ENCODE peak calls at places on chromosomes 11 and 22, in five cellular contexts. Z, T, X, N and U are unnamed samples.

GRCh38 chr11:32297629-32298028 is 137.7 kb downstream of the WT1 start:
- DNase-seq in T (no peak), Z (peak), N (no peak), X (no peak), U (no peak)

GRCh38 chr11:2651826-2652237 is 48.0 kb downstream of the KCNQ1OT1 start:
- DNase-seq in X (no peak), T (no peak), N (no peak), Z (peak), U (no peak)

GRCh38 chr11:14927146-14927545 is 35.1 kb upstream of the CYP2R1 start:
- DNase-seq in X (no peak), T (no peak), Z (no peak), N (no peak), U (no peak)

GRCh38 chr11:64367931-64368672 is 9.1 kb downstream of the RPS6KA4 start:
- DNase-seq in N (no peak), Z (no peak), X (no peak), T (no peak), U (no peak)

GRCh38 chr11:67519726-67520125 is 3.5 kb downstream of the CABP2 start:
- DNase-seq in T (no peak), X (no peak), N (no peak), Z (no peak), U (no peak)

GRCh38 chr11:113014731-113015455 is 53.7 kb downstream of the NCAM1 start:
- DNase-seq in Z (peak), T (no peak), X (no peak), N (no peak), U (no peak)

GRCh38 chr22:25689631-25690030 is 52.4 kb upstream of the MYO18B start:
- DNase-seq in T (no peak), X (no peak), N (no peak), Z (no peak), U (no peak)

GRCh38 chr11:126485021-126485781 is 129.7 kb downstream of the ST3GAL4 start:
- DNase-seq in X (no peak), T (no peak), N (no peak), Z (no peak), U (no peak)

GRCh38 chr11:45163956-45164575 is 17.6 kb downstream of the PRDM11 start:
- DNase-seq in X (no peak), T (no peak), N (no peak), Z (no peak), U (no peak)

GRCh38 chr11:121575250-121575962 is 122.6 kb upstream of the SORL1-AS1 start:
- DNase-seq in Z (no peak), N (peak), X (no peak), T (no peak), U (no peak)
- TF ChIP-seq SUZ12 in Z (no peak), N (no peak), X (no peak), T (no peak), U (no peak)

GRCh38 chr22:50486561-50487289 is at the start of gene MIOX:
- DNase-seq in Z (no peak), T (no peak), N (no peak), X (no peak), U (no peak)
- TF ChIP-seq SUZ12 in Z (no peak), T (no peak), N (no peak), X (no peak), U (no peak)

GRCh38 chr22:47045691-47046410 is 283.4 kb downstream of the TBC1D22A start:
- DNase-seq in X (no peak), Z (no peak), T (no peak), N (no peak), U (no peak)
- TF ChIP-seq SUZ12 in X (no peak), Z (no peak), T (no peak), N (no peak), U (no peak)

GRCh38 chr22:24516301-24516737 is 21.2 kb downstream of the UPB1 start:
- DNase-seq in T (no peak), X (peak), Z (no peak), N (no peak), U (peak)
- TF ChIP-seq SUZ12 in T (no peak), X (no peak), Z (no peak), N (no peak), U (no peak)

DNA sequence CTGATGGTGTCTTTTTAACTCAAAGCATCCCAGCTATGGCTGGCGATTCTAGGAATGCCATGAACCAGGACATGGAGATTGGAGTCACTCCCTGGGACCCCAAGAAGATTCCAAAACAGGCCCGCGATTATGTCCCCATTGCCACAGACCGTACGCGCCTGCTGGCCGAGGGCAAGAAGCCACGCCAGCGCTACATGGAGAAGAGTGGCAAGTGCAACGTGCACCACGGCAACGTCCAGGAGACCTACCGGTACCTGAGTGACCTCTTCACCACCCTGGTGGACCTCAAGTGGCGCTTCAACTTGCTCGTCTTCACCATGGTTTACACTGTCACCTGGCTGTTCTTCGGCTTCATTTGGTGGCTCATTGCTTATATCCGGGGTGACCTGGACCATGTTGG is 20.1 kb downstream of the KCNJ5 start:
- DNase-seq in Z (no peak), T (no peak), X (no peak), N (no peak), U (no peak)
- TF ChIP-seq SUZ12 in Z (no peak), T (no peak), X (no peak), N (no peak), U (no peak)

GRCh38 chr22:37316875-37317371 is 34.6 kb downstream of the CYTH4 start:
- DNase-seq in Z (peak), T (peak), X (peak), N (no peak), U (peak)

GRCh38 chr22:37312549-37313183 is 30.4 kb downstream of the CYTH4 start:
- DNase-seq in X (no peak), T (no peak), Z (no peak), N (no peak), U (no peak)

GRCh38 chr22:37316405-37316804 is 34.1 kb downstream of the CYTH4 start:
- DNase-seq in T (no peak), N (no peak), Z (no peak), X (no peak), U (no peak)

GRCh38 chr22:37313376-37314314 is 31.3 kb downstream of the CYTH4 start:
- DNase-seq in Z (no peak), T (no peak), X (no peak), N (no peak), U (no peak)

DNA sequence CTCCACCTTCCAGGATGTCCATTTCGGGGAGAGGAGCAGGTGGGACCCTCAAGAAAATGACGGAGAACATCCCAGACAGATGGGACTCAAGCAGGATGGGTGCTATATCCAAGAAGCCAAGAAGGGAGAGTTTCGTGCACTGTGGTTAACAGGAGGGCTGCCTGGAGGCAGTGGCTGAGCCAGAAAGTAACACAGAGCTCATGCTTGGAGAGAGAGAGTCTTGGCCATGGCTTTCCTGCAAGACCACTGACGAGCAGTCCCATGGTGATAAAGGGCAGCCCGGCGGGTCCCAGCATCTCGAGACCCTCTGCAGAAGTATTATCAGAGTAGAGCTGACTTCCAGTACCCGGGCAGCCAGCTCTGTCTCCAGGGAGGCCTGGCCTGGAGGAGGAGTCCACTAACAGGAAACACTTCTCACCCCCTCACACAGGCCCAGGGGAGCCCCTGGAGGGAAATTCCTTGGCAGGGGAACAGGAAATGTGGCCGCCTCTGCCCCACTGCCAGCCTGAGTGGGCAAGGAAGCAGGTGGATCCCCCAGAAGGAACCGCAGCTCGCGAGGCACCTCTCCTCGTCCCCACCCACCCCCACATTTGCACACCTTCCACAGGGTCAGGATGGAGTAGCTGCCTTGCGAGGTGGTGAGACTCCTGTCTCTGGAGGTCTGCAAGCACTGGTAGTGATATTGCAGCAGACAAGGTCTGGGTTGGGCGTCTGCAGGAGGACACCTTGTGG is 32.2 kb downstream of the CYTH4 start:
- DNase-seq in X (no peak), Z (no peak), T (no peak), N (no peak), U (no peak)
- TF ChIP-seq SUZ12 in X (no peak), Z (no peak), T (no peak), N (no peak), U (no peak)

GRCh38 chr11:78036313-78036712 is 13.2 kb upstream of the KCTD14 start:
- DNase-seq in Z (no peak), T (no peak), X (no peak), N (no peak), U (no peak)

GRCh38 chr11:78037056-78037455 is 14.0 kb upstream of the KCTD14 start:
- DNase-seq in Z (no peak), T (no peak), X (peak), N (no peak), U (no peak)

GRCh38 chr11:78032090-78032489 is 9.0 kb upstream of the KCTD14 start:
- DNase-seq in N (no peak), X (no peak), T (no peak), Z (no peak), U (no peak)

GRCh38 chr11:78033040-78033439 is 10.0 kb upstream of the KCTD14 start:
- DNase-seq in N (no peak), X (peak), T (no peak), Z (no peak), U (no peak)

DNA sequence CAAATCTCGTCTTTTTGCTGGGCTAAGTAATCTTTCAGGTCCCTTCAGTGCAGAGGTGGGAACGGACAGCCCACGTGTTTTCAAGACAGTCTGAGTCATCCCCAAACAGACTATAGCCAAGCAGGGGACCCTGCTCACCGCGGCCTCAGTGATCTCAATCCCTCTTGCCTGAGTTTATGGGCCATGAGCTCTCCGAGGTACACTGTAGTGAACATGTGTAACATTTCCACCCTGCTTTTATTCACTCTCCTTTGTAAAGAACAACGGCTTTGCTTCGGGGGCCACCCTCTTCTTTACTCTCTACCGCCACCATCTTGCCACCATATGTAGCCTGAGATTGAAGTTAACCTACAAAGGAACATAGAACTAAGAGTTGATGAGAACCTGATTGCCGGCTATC is 11.5 kb upstream of the KCTD14 start:
- DNase-seq in N (no peak), X (no peak), T (no peak), Z (no peak), U (no peak)
- TF ChIP-seq SUZ12 in N (no peak), X (no peak), T (no peak), Z (no peak), U (no peak)